ENCODE peak calls at places on chromosomes 13 and 19, in eight cellular contexts. E, M, W, O, P, A, F and B are unnamed samples.
A peak's percentile ranks its signal among the peaks of the same experiment; 100 is the strongest.

GRCh38 chr13:78024996-78025395 is 106.4 kb upstream of the EDNRB start:
- DNase-seq in E (no peak), M (no peak), W (no peak), O (no peak), P (peak; percentile 11), A (no peak), F (no peak), B (no peak)

GRCh38 chr19:1756705-1757445 is 3.6 kb downstream of the ONECUT3 start:
- DNase-seq in E (no peak), M (no peak), W (no peak), O (no peak), P (no peak), A (no peak), F (no peak), B (no peak)

GRCh38 chr13:101972191-101972590 is 429.7 kb downstream of the FGF14 start:
- DNase-seq in E (no peak), M (no peak), W (no peak), O (no peak), P (no peak), A (no peak), F (no peak), B (peak; percentile 98)

GRCh38 chr13:31012285-31013024 is 80.0 kb downstream of the TEX26 start:
- DNase-seq in E (peak; percentile 22), M (peak; percentile 46), W (no peak), O (no peak), P (peak; percentile 55), A (peak; percentile 46), F (peak; percentile 11), B (no peak)

GRCh38 chr13:93290503-93290902 is 63.9 kb downstream of the GPC6 start:
- DNase-seq in E (no peak), M (peak; percentile 46), W (no peak), O (no peak), P (peak; percentile 50), A (peak; percentile 59), F (no peak), B (peak; percentile 3)

GRCh38 chr13:112821340-112822055 is 131.7 kb downstream of the ATP11A start:
- DNase-seq in E (no peak), M (peak; percentile 9), W (no peak), O (no peak), P (no peak), A (peak; percentile 43), F (no peak), B (peak; percentile 28)

GRCh38 chr19:53903055-53903680 is 5.9 kb upstream of the CACNG7 start:
- DNase-seq in E (peak; percentile 92), M (peak; percentile 30), W (peak; percentile 37), O (peak; percentile 4), P (peak; percentile 33), A (peak; percentile 44), F (no peak), B (peak; percentile 51)

GRCh38 chr19:33872445-33873320 is 76.0 kb downstream of the KCTD15 start:
- DNase-seq in E (no peak), M (no peak), W (no peak), O (no peak), P (no peak), A (no peak), F (no peak), B (peak; percentile 28)

GRCh38 chr19:5472303-5472702 is 17.1 kb downstream of the ZNRF4 start:
- DNase-seq in E (no peak), M (no peak), W (no peak), O (no peak), P (no peak), A (no peak), F (no peak), B (peak; percentile 19)

GRCh38 chr13:80141114-80141849 is 199.6 kb downstream of the SPRY2 start:
- DNase-seq in E (peak; percentile 13), M (peak; percentile 78), W (no peak), O (no peak), P (peak; percentile 63), A (peak; percentile 46), F (no peak), B (no peak)

GRCh38 chr13:112457485-112457884 is 81.3 kb downstream of the SPACA7 start:
- DNase-seq in E (no peak), M (no peak), W (peak; percentile 7), O (no peak), P (no peak), A (no peak), F (no peak), B (peak; percentile 2)

GRCh38 chr13:114090476-114090875 is 41.9 kb downstream of the RASA3 start:
- DNase-seq in E (no peak), M (no peak), W (no peak), O (no peak), P (no peak), A (no peak), F (no peak), B (no peak)

GRCh38 chr13:114099191-114099590 is 33.2 kb downstream of the RASA3 start:
- DNase-seq in E (peak; percentile 60), M (peak; percentile 93), W (peak; percentile 47), O (peak; percentile 95), P (peak; percentile 93), A (peak; percentile 99), F (no peak), B (peak; percentile 47)

GRCh38 chr19:33553530-33554310 is 32.1 kb upstream of the PEPD start:
- DNase-seq in E (no peak), M (no peak), W (no peak), O (no peak), P (no peak), A (no peak), F (no peak), B (no peak)

GRCh38 chr13:36475468-36475867 is 43.2 kb downstream of the CCNA1 start:
- DNase-seq in E (peak; percentile 26), M (no peak), W (no peak), O (no peak), P (peak; percentile 2), A (no peak), F (no peak), B (no peak)

GRCh38 chr19:46461537-46461936 is 9.8 kb downstream of the PNMA8A start:
- DNase-seq in E (no peak), M (no peak), W (no peak), O (no peak), P (no peak), A (no peak), F (no peak), B (no peak)

GRCh38 chr19:46471116-46471733 is at the start of gene PNMA8A:
- DNase-seq in E (peak; percentile 97), M (peak; percentile 57), W (no peak), O (peak; percentile 95), P (peak; percentile 63), A (peak; percentile 84), F (peak; percentile 70), B (peak; percentile 37)

GRCh38 chr19:46470376-46470775 is 987 bp downstream of the PNMA8A start:
- DNase-seq in E (no peak), M (no peak), W (no peak), O (peak; percentile 67), P (no peak), A (no peak), F (no peak), B (no peak)

GRCh38 chr19:46469541-46470185 is 1.7 kb downstream of the PNMA8A start:
- DNase-seq in E (no peak), M (no peak), W (no peak), O (peak; percentile 61), P (no peak), A (no peak), F (no peak), B (no peak)

DNA sequence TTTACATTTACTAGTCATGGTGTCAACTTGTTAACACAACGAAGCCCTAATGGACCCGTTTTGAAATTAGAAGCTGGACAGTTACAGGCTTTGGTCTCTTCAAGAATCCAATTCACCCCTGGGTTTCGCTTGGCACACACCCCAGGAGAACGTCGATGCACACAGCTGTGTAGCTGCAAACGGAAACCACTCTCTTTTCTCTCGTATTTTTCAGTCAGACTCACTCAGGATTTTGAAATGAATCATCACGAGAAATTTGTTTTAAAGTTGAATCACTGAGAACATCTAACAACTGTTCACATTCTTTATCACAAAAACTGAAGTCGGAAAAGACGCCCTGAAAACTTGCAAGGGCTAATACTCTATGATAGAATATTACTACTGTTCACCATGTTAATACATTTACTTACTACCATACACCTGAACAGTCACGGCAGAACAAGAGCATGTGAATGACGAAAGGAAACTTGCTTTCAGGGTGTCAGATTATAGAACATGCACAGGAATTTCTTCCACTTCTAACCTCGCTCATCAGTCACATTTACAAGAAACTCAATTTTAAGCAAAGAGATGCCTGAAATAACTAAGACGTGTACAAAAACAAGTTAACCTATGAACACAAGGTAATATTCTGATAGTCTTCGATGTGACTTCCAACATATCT is 4.7 kb downstream of the PNMA8A start:
- DNase-seq in E (no peak), M (peak; percentile 92), W (no peak), O (peak; percentile 84), P (peak; percentile 90), A (peak; percentile 56), F (no peak), B (no peak)
- H3K9ac ChIP-seq in E (no peak overlapping the region), M (no peak overlapping the region), W (no peak overlapping the region), O (no peak overlapping the region), P (no peak overlapping the region), A (peak overlapping the region; percentile 74), F (no peak overlapping the region), B (no peak overlapping the region)

GRCh38 chr19:58401825-58402433 is 6.5 kb downstream of the RNF225 start:
- DNase-seq in E (no peak), M (no peak), W (no peak), O (peak; percentile 68), P (no peak), A (no peak), F (no peak), B (no peak)
- H3K9ac ChIP-seq in E (peak overlapping the region; percentile 56), M (no peak overlapping the region), W (peak overlapping the region; percentile 84), O (no peak overlapping the region), P (peak overlapping the region; percentile 67), A (peak overlapping the region; percentile 90), F (peak overlapping the region; percentile 95), B (no peak overlapping the region)

DNA sequence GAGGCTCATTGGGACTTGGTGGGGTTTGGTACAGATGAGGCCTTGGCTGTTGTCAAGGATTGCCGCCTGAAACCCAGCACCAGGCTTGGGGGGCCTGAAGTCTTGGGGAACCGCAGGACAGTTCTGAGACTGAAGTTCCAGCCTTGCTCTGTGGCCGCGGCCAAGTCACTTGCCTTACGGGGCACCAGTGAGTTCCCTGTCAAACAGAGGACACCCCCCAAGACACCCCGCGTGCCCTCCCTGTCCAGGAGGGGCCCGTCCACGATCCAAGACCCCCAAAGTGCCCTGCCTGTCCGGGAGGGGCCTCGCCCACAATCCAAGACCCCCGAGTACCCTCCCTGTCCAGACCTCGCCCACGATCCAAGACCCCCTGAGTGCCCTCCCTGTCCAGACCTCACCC is 2.5 kb downstream of the CDC34 start:
- DNase-seq in E (no peak), M (no peak), W (no peak), O (peak; percentile 78), P (no peak), A (no peak), F (no peak), B (no peak)
- H3K9ac ChIP-seq in E (no peak overlapping the region), M (peak overlapping the region; percentile 92), W (no peak overlapping the region), O (no peak overlapping the region), P (peak overlapping the region; percentile 13), A (peak overlapping the region; percentile 91), F (peak overlapping the region; percentile 56), B (no peak overlapping the region)

DNA sequence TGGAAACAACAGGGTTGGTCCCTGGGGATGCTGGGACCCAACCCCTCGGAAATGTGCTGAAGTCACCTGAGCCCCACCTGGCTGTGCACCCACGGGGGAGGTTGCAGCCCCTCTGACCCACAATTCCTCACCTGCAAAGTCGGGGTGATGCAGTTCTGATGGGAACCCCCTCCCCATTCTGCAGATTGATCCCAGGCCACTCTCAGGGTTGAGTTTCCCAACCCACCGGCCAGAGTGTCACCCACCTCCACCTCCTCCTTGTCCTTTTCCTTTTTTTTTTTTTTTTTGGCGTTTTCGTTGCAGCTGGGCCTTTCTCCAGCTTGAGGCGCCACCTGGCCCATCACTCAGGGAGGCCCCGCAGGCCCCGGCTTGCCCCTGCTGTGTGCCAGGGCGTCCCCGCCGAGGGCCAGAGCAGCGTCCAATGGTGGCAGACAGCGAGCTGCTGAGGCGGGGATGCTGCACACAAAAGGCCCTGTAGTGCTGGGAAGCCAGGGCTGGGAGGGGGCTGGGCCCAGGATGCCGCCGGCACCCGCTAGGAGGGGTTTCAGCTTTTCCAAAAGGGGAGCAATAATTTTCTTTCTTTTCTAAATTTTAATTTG is 4.6 kb downstream of the PIK3R2 start:
- DNase-seq in E (peak; percentile 79), M (no peak), W (no peak), O (no peak), P (no peak), A (no peak), F (no peak), B (no peak)
- H3K9ac ChIP-seq in E (peak overlapping the region; percentile 25), M (no peak overlapping the region), W (peak overlapping the region; percentile 70), O (no peak overlapping the region), P (no peak overlapping the region), A (peak overlapping the region; percentile 52), F (peak overlapping the region; percentile 80), B (no peak overlapping the region)